ENCODE peak calls at places on chromosomes 7 and 10, in seven cellular contexts. J is neuronal stem cell, L is left ventricle myocardium inferior, W is GM04503, O is mesothelial cell of epicardium, F is non-pigmented ciliary epithelial cell, T is iPS-NIHi11. D is an unnamed sample.

GRCh38 chr7:20543565-20543964 is 71.9 kb upstream of the ABCB5 start:
- DNase-seq in J (no peak), L (no peak), W (no peak), O (no peak), F (no peak), T (no peak), D (no peak)

GRCh38 chr10:89853796-89854195 is 152.4 kb downstream of the KIF20B start:
- DNase-seq in J (no peak), L (no peak), W (no peak), O (no peak), F (no peak), T (peak), D (no peak)

GRCh38 chr10:78849115-78849514 is 219.7 kb upstream of the ZMIZ1 start:
- DNase-seq in J (no peak), L (no peak), W (no peak), O (peak), F (no peak), T (no peak), D (no peak)

GRCh38 chr7:3165681-3166580 is 122.3 kb upstream of the CARD11 start:
- DNase-seq in J (no peak), L (no peak), W (no peak), O (no peak), F (no peak), T (no peak), D (no peak)

GRCh38 chr7:18040196-18040595 is 12.6 kb upstream of the PRPS1L1 start:
- DNase-seq in J (no peak), L (no peak), W (no peak), O (no peak), F (peak), T (peak), D (no peak)

GRCh38 chr7:143415696-143416095 is 7.0 kb upstream of the EPHA1 start:
- DNase-seq in J (no peak), L (no peak), W (no peak), O (no peak), F (no peak), T (no peak), D (no peak)

GRCh38 chr7:143519411-143520131 is 41.9 kb downstream of the TAS2R41 start:
- DNase-seq in J (no peak), L (peak), W (no peak), O (no peak), F (peak), T (no peak), D (no peak)

GRCh38 chr10:59361659-59362183 is 628 bp downstream of the FAM13C start:
- DNase-seq in J (no peak), L (no peak), W (no peak), O (no peak), F (no peak), T (no peak), D (no peak)

GRCh38 chr7:157517782-157518513 is 181.1 kb downstream of the DNAJB6 start:
- DNase-seq in J (no peak), L (no peak), W (no peak), O (peak), F (no peak), T (no peak), D (no peak)

GRCh38 chr10:33106767-33107166 is 148.7 kb upstream of the ITGB1 start:
- DNase-seq in J (no peak), L (no peak), W (no peak), O (no peak), F (no peak), T (no peak), D (no peak)

GRCh38 chr7:129225206-129225930 is 538 bp downstream of the AHCYL2 start:
- DNase-seq in J (peak), L (peak), W (no peak), O (peak), F (no peak), T (peak), D (peak)

GRCh38 chr10:132306951-132307751 is 599 bp downstream of the STK32C start:
- DNase-seq in J (no peak), L (peak), W (no peak), O (no peak), F (no peak), T (peak), D (peak)

GRCh38 chr7:138460176-138460648 is at the start of gene TRIM24:
- DNase-seq in J (no peak), L (peak), W (no peak), O (no peak), F (no peak), T (no peak), D (peak)

GRCh38 chr7:107836237-107837144 is 33.5 kb upstream of the SLC26A3 start:
- DNase-seq in J (no peak), L (no peak), W (no peak), O (no peak), F (no peak), T (no peak), D (peak)

D was measured in adrenal gland.